ENCODE peak calls at places on chromosomes 13 and 19, in five cellular contexts. A is uterus, G is GM12865, I is endodermal cell, S is chondrocyte. W is an unnamed sample.

GRCh38 chr13:59318320-59318930 is 845.3 kb downstream of the DIAPH3 start:
- DNase-seq in I (peak; percentile 95), A (peak; percentile 39), G (peak; percentile 58), S (no peak), W (peak; percentile 19)

GRCh38 chr19:42143341-42144234 is 11.3 kb upstream of the POU2F2 start:
- DNase-seq in G (no peak), S (no peak), A (no peak), I (peak; percentile 92), W (no peak)

GRCh38 chr19:47490847-47491246 is 6.8 kb upstream of the KPTN start:
- DNase-seq in S (no peak), G (no peak), A (no peak), I (no peak), W (no peak)

GRCh38 chr13:75876371-75877050 is 240.4 kb downstream of the LMO7 start:
- DNase-seq in S (no peak), G (peak; percentile 76), A (peak; percentile 49), I (peak; percentile 87), W (peak; percentile 42)

GRCh38 chr19:46480409-46480808 is 9.0 kb upstream of the PNMA8A start:
- DNase-seq in I (peak; percentile 58), G (no peak), A (peak; percentile 76), S (no peak), W (no peak)

GRCh38 chr13:51585234-51585672 is 991 bp downstream of the WDFY2 start:
- DNase-seq in G (peak; percentile 18), A (no peak), S (no peak), I (no peak), W (no peak)

GRCh38 chr19:12778020-12778904 is 2.9 kb upstream of the HOOK2 start:
- DNase-seq in A (peak; percentile 76), S (no peak), I (peak; percentile 84), G (peak; percentile 81), W (peak; percentile 61)

GRCh38 chr19:16325161-16325527 is 518 bp downstream of the KLF2 start:
- DNase-seq in S (no peak), I (peak; percentile 81), A (no peak), G (peak; percentile 57), W (no peak)

GRCh38 chr13:80562423-80562822 is 221.5 kb upstream of the SPRY2 start:
- DNase-seq in A (no peak), I (no peak), G (no peak), S (no peak), W (no peak)

GRCh38 chr13:111460548-111461444 is 140.4 kb downstream of the TEX29 start:
- DNase-seq in S (no peak), I (peak; percentile 83), A (no peak), G (peak; percentile 12), W (no peak)

GRCh38 chr13:114065141-114065925 is 67.1 kb downstream of the RASA3 start:
- DNase-seq in A (peak; percentile 92), I (peak; percentile 93), S (peak; percentile 97), G (peak; percentile 79), W (peak; percentile 61)

GRCh38 chr19:15154002-15154612 is 46.7 kb downstream of the NOTCH3 start:
- DNase-seq in I (peak; percentile 90), S (no peak), G (peak; percentile 36), A (no peak), W (no peak)

GRCh38 chr13:48580185-48580803 is 47.4 kb upstream of the RCBTB2 start:
- DNase-seq in I (peak; percentile 91), A (peak; percentile 84), S (no peak), G (peak; percentile 76), W (peak; percentile 20)

GRCh38 chr19:48836089-48837017 is at the start of gene HSD17B14:
- DNase-seq in G (no peak), I (peak; percentile 93), A (peak; percentile 59), S (no peak), W (no peak)

GRCh38 chr13:70087247-70087646 is 20.4 kb upstream of the ATXN8OS start:
- DNase-seq in G (no peak), A (no peak), I (no peak), S (no peak), W (no peak)

GRCh38 chr13:79404985-79405384 is 1.1 kb downstream of the RBM26 start:
- DNase-seq in I (no peak), A (no peak), S (no peak), G (peak; percentile 52), W (peak; percentile 21)

GRCh38 chr19:33443638-33444195 is 70.2 kb downstream of the CEBPG start:
- DNase-seq in S (peak; percentile 57), A (no peak), G (no peak), I (no peak), W (no peak)

GRCh38 chr13:48263196-48263595 is 30.2 kb downstream of the ITM2B start:
- DNase-seq in I (no peak), G (no peak), S (no peak), A (no peak), W (no peak)

GRCh38 chr13:110509478-110509926 is 52.0 kb downstream of the RAB20 start:
- DNase-seq in I (no peak), S (no peak), A (no peak), G (no peak), W (no peak)

GRCh38 chr13:95643814-95644598 is 500 bp downstream of the DZIP1 start:
- DNase-seq in A (peak; percentile 22), S (peak; percentile 93), I (peak; percentile 87), G (no peak), W (peak; percentile 23)

GRCh38 chr19:2478324-2478755 is 2.4 kb downstream of the GADD45B start:
- DNase-seq in S (no peak), G (peak; percentile 72), I (peak; percentile 81), A (peak; percentile 71), W (no peak)

GRCh38 chr19:41548954-41549688 is 26.8 kb upstream of the CEACAM21 start:
- DNase-seq in A (no peak), G (peak; percentile 90), S (no peak), I (peak; percentile 57), W (peak; percentile 65)

GRCh38 chr19:44592451-44592890 is 20.9 kb upstream of the IGSF23 start:
- DNase-seq in G (no peak), A (no peak), S (no peak), I (no peak), W (no peak)

GRCh38 chr13:32969516-32969941 is 46.7 kb upstream of the KL start:
- DNase-seq in A (peak; percentile 20), S (no peak), G (peak; percentile 76), I (no peak), W (peak; percentile 53)

GRCh38 chr13:31848621-31849020 is 109.3 kb downstream of the RXFP2 start:
- DNase-seq in I (no peak), S (no peak), G (no peak), A (no peak), W (no peak)

GRCh38 chr19:49347835-49348234 is 12.6 kb downstream of the CD37 start:
- DNase-seq in A (peak; percentile 46), G (peak; percentile 61), S (no peak), I (peak; percentile 86), W (no peak)

GRCh38 chr13:94329754-94330551 is 149.5 kb downstream of the DCT start:
- DNase-seq in G (no peak), I (no peak), S (no peak), A (peak; percentile 41), W (no peak)

GRCh38 chr13:50153888-50154287 is 138.6 kb downstream of the KCNRG start:
- DNase-seq in I (no peak), S (no peak), G (no peak), A (no peak), W (no peak)

GRCh38 chr13:105735269-105735668 is 800.2 kb downstream of the EFNB2 start:
- DNase-seq in A (no peak), I (no peak), S (no peak), G (no peak), W (no peak)

GRCh38 chr19:8487137-8487851 is 15.1 kb downstream of the PRAM1 start:
- DNase-seq in S (peak; percentile 67), G (peak; percentile 75), I (no peak), A (no peak), W (peak; percentile 46)

GRCh38 chr13:110347535-110348308 is 40.6 kb downstream of the COL4A2 start:
- DNase-seq in I (no peak), G (no peak), S (no peak), A (peak; percentile 72), W (no peak)

GRCh38 chr19:1038995-1039645 is 787 bp upstream of the ABCA7 start:
- DNase-seq in G (peak; percentile 46), I (peak; percentile 76), A (no peak), S (no peak), W (no peak)

GRCh38 chr19:1040476-1041271 is 767 bp downstream of the ABCA7 start:
- DNase-seq in A (peak; percentile 74), I (peak; percentile 99), G (peak; percentile 98), S (no peak), W (peak; percentile 99)

GRCh38 chr19:1041835-1042685 is 2.2 kb downstream of the ABCA7 start:
- DNase-seq in G (no peak), I (peak; percentile 49), S (no peak), A (no peak), W (no peak)

GRCh38 chr19:1041272-1041834 is 1.4 kb downstream of the ABCA7 start:
- DNase-seq in S (no peak), I (no peak), G (no peak), A (no peak), W (no peak)

GRCh38 chr19:1039646-1040475 is at the start of gene ABCA7:
- DNase-seq in I (peak; percentile 100), A (peak; percentile 97), G (peak; percentile 100), S (no peak), W (peak; percentile 96)
- TF ChIP-seq CTCF in I (no peak), A (no peak), G (no peak), S (peak; percentile 21), W (no peak)

GRCh38 chr19:10295305-10295846 is 5.6 kb downstream of the ICAM5 start:
- DNase-seq in G (peak; percentile 84), A (no peak), I (peak; percentile 74), S (no peak), W (peak; percentile 86)
- TF ChIP-seq CTCF in G (peak; percentile 8), A (no peak), I (peak; percentile 64), S (no peak), W (peak; percentile 17)

GRCh38 chr13:38899581-38899980 is 91.0 kb downstream of the STOML3 start:
- DNase-seq in S (no peak), A (no peak), I (no peak), G (no peak), W (no peak)

GRCh38 chr13:38898481-38898880 is 92.2 kb downstream of the STOML3 start:
- DNase-seq in S (no peak), A (no peak), G (no peak), I (no peak), W (no peak)

GRCh38 chr13:38902551-38902950 is 88.1 kb downstream of the STOML3 start:
- DNase-seq in S (no peak), G (no peak), I (no peak), A (no peak), W (no peak)

GRCh38 chr13:38897521-38897920 is 93.1 kb downstream of the STOML3 start:
- DNase-seq in G (no peak), A (no peak), S (no peak), I (no peak), W (no peak)

DNA sequence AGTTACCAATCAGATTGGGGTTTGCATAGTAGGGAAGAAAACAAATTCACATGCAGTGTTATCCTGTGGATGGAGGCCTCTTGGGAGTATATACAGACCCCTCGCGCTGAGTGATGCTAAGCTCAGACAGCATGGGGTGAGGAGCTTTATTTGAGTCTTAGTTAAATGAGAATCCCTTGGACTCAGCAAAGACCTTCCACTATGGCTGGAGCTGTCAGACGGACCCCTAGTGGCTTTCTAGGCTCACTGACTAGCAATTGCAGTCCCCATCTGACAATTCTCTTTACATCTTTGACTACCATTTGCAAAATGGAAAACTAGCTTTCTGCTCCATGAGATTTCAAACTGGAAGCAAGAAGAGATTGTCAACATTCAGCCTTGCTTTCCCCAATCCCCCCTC is 90.4 kb downstream of the STOML3 start:
- DNase-seq in G (no peak), A (no peak), I (peak; percentile 70), S (no peak), W (no peak)
- TF ChIP-seq CTCF in G (no peak), A (no peak), I (peak; percentile 78), S (peak; percentile 22), W (no peak)

GRCh38 chr19:18193388-18194207 is 580 bp downstream of the MPV17L2 start:
- DNase-seq in I (peak; percentile 67), G (no peak), A (peak; percentile 34), S (no peak), W (no peak)
- TF ChIP-seq CTCF in I (peak; percentile 15), G (no peak), A (no peak), S (peak; percentile 51), W (no peak)